ENCODE peak calls at places on chromosomes 2 and 18, in ten cellular contexts. F is GM10248, X is T-cell, P is BJ, Q is mesenchymal stem cell, K is cardiac septum, R is IMR-90, Z is NCI-H1092, B is SK-N-MC, U is neural crest cell. L is an unnamed sample.

GRCh38 chr18:42437646-42438045 is 482.6 kb downstream of the PIK3C3 start:
- DNase-seq in X (no peak), R (no peak), Z (no peak), F (no peak), Q (no peak), K (no peak), B (no peak), P (no peak), U (no peak), L (no peak)

GRCh38 chr2:154439156-154439555 is 259.3 kb upstream of the KCNJ3 start:
- DNase-seq in K (no peak), X (no peak), P (no peak), Q (no peak), R (no peak), U (no peak), Z (no peak), B (no peak), F (no peak), L (no peak)

GRCh38 chr2:59000796-59001195 is 759.7 kb upstream of the FANCL start:
- DNase-seq in Z (no peak), U (no peak), R (no peak), K (no peak), P (no peak), X (no peak), F (no peak), Q (peak; percentile 31), B (no peak), L (no peak)

GRCh38 chr2:135688002-135688401 is 53.7 kb upstream of the UBXN4 start:
- DNase-seq in P (no peak), B (no peak), Q (peak; percentile 48), U (no peak), F (no peak), R (peak; percentile 44), X (no peak), Z (no peak), K (no peak), L (no peak)

GRCh38 chr2:1748741-1749488 is 4.6 kb upstream of the PXDN start:
- DNase-seq in K (peak; percentile 70), B (no peak), P (no peak), F (no peak), U (no peak), Q (no peak), X (no peak), Z (no peak), R (no peak), L (no peak)

GRCh38 chr18:24230766-24231165 is 91.9 kb downstream of the CABYR start:
- DNase-seq in X (no peak), B (no peak), Z (no peak), U (no peak), F (no peak), K (no peak), R (no peak), Q (no peak), P (no peak), L (no peak)

GRCh38 chr2:229679393-229680125 is 34.8 kb downstream of the DNER start:
- DNase-seq in U (no peak), F (no peak), R (no peak), B (no peak), Q (no peak), X (no peak), Z (no peak), P (no peak), K (no peak), L (no peak)

GRCh38 chr2:54918647-54919280 is 131.5 kb downstream of the RTN4 start:
- DNase-seq in Q (no peak), B (no peak), Z (no peak), U (no peak), F (no peak), K (no peak), P (no peak), R (no peak), X (no peak), L (no peak)

GRCh38 chr2:190126758-190127157 is 64.2 kb upstream of the MSTN start:
- DNase-seq in Z (no peak), R (peak; percentile 42), P (no peak), F (no peak), B (no peak), K (no peak), Q (peak; percentile 67), X (no peak), U (no peak), L (no peak)

GRCh38 chr2:45533771-45534170 is 77.3 kb downstream of the SRBD1 start:
- DNase-seq in B (no peak), K (no peak), F (no peak), P (peak; percentile 12), Z (no peak), X (no peak), Q (no peak), R (peak; percentile 78), U (no peak), L (no peak)

GRCh38 chr2:120344214-120344990 is 1.5 kb upstream of the INHBB start:
- DNase-seq in Q (no peak), K (no peak), R (no peak), X (no peak), B (no peak), U (peak; percentile 29), F (no peak), P (no peak), Z (no peak), L (no peak)

GRCh38 chr2:52862801-52863200 is 904.8 kb upstream of the CHAC2 start:
- DNase-seq in P (no peak), K (no peak), Z (no peak), B (no peak), R (peak; percentile 69), X (no peak), Q (no peak), F (no peak), U (no peak), L (no peak)

GRCh38 chr2:16632615-16633014 is 33.0 kb downstream of the CYRIA start:
- DNase-seq in P (no peak), F (no peak), B (no peak), X (no peak), K (no peak), Q (no peak), Z (peak; percentile 57), R (no peak), U (peak; percentile 16), L (no peak)

GRCh38 chr18:3710712-3711269 is 260.8 kb downstream of the TGIF1 start:
- DNase-seq in X (no peak), U (no peak), P (no peak), R (no peak), K (no peak), F (no peak), Z (no peak), Q (no peak), B (no peak), L (no peak)

GRCh38 chr18:54163458-54163857 is 61.0 kb downstream of the MBD2 start:
- DNase-seq in Z (no peak), K (no peak), Q (no peak), P (no peak), X (no peak), R (peak; percentile 13), B (no peak), F (no peak), U (no peak), L (no peak)

GRCh38 chr2:68396093-68396492 is 31.0 kb downstream of the PLEK start:
- DNase-seq in Q (no peak), Z (no peak), R (no peak), X (no peak), U (no peak), F (no peak), B (no peak), P (no peak), K (no peak), L (no peak)

GRCh38 chr2:6845312-6845711 is 20.4 kb downstream of the CMPK2 start:
- DNase-seq in P (no peak), F (no peak), B (no peak), Z (no peak), R (no peak), K (no peak), X (no peak), U (no peak), Q (peak; percentile 31), L (no peak)

L was measured in NK-92 treated with Interleukin-12 subunit alpha and Interleukin-12 subunit beta, amount 100 ng/mL, for 24 hours.